ENCODE peak calls at places on chromosomes 7 and 10, in six cellular contexts. One of them, this sample, is unnamed.

GRCh38 chr7:30727061-30727945 is 24.6 kb upstream of the INMT start:
- DNase-seq in ascending aorta: no peak
- DNase-seq in CD4-positive, CD25-positive, alpha-beta regulatory T cell: peak; percentile 93
- DNase-seq in mucosa of descending colon: no peak
- DNase-seq in T-helper 17 cell: peak; percentile 18
- DNase-seq in left lung: no peak
- DNase-seq in this sample: no peak

GRCh38 chr10:49029666-49030065 is 85.7 kb downstream of the VSTM4 start:
- DNase-seq in mucosa of descending colon: no peak
- DNase-seq in T-helper 17 cell: no peak
- DNase-seq in CD4-positive, CD25-positive, alpha-beta regulatory T cell: no peak
- DNase-seq in ascending aorta: no peak
- DNase-seq in left lung: no peak
- DNase-seq in this sample: no peak

GRCh38 chr7:55477781-55478374 is 94.4 kb downstream of the VOPP1 start:
- DNase-seq in left lung: no peak
- DNase-seq in mucosa of descending colon: no peak
- DNase-seq in CD4-positive, CD25-positive, alpha-beta regulatory T cell: no peak
- DNase-seq in ascending aorta: no peak
- DNase-seq in T-helper 17 cell: no peak
- DNase-seq in this sample: no peak

GRCh38 chr7:101550641-101551531 is 78.2 kb downstream of the MYL10 start:
- DNase-seq in mucosa of descending colon: no peak
- DNase-seq in CD4-positive, CD25-positive, alpha-beta regulatory T cell: no peak
- DNase-seq in ascending aorta: peak; percentile 53
- DNase-seq in left lung: peak; percentile 65
- DNase-seq in T-helper 17 cell: no peak
- DNase-seq in this sample: no peak

GRCh38 chr7:1385086-1385808 is 74.0 kb downstream of the MICALL2 start:
- DNase-seq in ascending aorta: no peak
- DNase-seq in left lung: peak; percentile 75
- DNase-seq in T-helper 17 cell: no peak
- DNase-seq in mucosa of descending colon: no peak
- DNase-seq in CD4-positive, CD25-positive, alpha-beta regulatory T cell: no peak
- DNase-seq in this sample: no peak

GRCh38 chr7:37719077-37719476 is 35.5 kb downstream of the GPR141 start:
- DNase-seq in T-helper 17 cell: no peak
- DNase-seq in mucosa of descending colon: no peak
- DNase-seq in CD4-positive, CD25-positive, alpha-beta regulatory T cell: no peak
- DNase-seq in ascending aorta: no peak
- DNase-seq in left lung: no peak
- DNase-seq in this sample: no peak

GRCh38 chr10:54800677-54801480 is at the start of gene PCDH15:
- DNase-seq in CD4-positive, CD25-positive, alpha-beta regulatory T cell: no peak
- DNase-seq in left lung: no peak
- DNase-seq in ascending aorta: no peak
- DNase-seq in T-helper 17 cell: no peak
- DNase-seq in mucosa of descending colon: no peak
- DNase-seq in this sample: no peak

GRCh38 chr7:96495751-96496216 is 173.9 kb upstream of the SLC25A13 start:
- DNase-seq in mucosa of descending colon: no peak
- DNase-seq in left lung: no peak
- DNase-seq in ascending aorta: no peak
- DNase-seq in CD4-positive, CD25-positive, alpha-beta regulatory T cell: peak; percentile 20
- DNase-seq in T-helper 17 cell: no peak
- DNase-seq in this sample: no peak

GRCh38 chr10:21727452-21728168 is 193.6 kb downstream of the MLLT10 start:
- DNase-seq in ascending aorta: no peak
- DNase-seq in mucosa of descending colon: no peak
- DNase-seq in left lung: no peak
- DNase-seq in T-helper 17 cell: no peak
- DNase-seq in CD4-positive, CD25-positive, alpha-beta regulatory T cell: no peak
- DNase-seq in this sample: no peak

GRCh38 chr10:58399410-58399809 is 14.2 kb downstream of the TFAM start:
- DNase-seq in CD4-positive, CD25-positive, alpha-beta regulatory T cell: no peak
- DNase-seq in left lung: no peak
- DNase-seq in T-helper 17 cell: no peak
- DNase-seq in ascending aorta: no peak
- DNase-seq in mucosa of descending colon: no peak
- DNase-seq in this sample: no peak

GRCh38 chr10:97574374-97575100 is 2.0 kb downstream of the ANKRD2 start:
- DNase-seq in left lung: no peak
- DNase-seq in mucosa of descending colon: peak; percentile 51
- DNase-seq in CD4-positive, CD25-positive, alpha-beta regulatory T cell: no peak
- DNase-seq in ascending aorta: peak; percentile 91
- DNase-seq in T-helper 17 cell: no peak
- DNase-seq in this sample: peak; percentile 87

GRCh38 chr7:15305002-15305600 is 256.7 kb downstream of the AGMO start:
- DNase-seq in mucosa of descending colon: no peak
- DNase-seq in left lung: no peak
- DNase-seq in CD4-positive, CD25-positive, alpha-beta regulatory T cell: peak; percentile 3
- DNase-seq in T-helper 17 cell: no peak
- DNase-seq in ascending aorta: no peak
- DNase-seq in this sample: no peak

GRCh38 chr7:143381427-143382125 is 431 bp downstream of the ZYX start:
- DNase-seq in CD4-positive, CD25-positive, alpha-beta regulatory T cell: peak; percentile 36
- DNase-seq in mucosa of descending colon: peak; percentile 84
- DNase-seq in ascending aorta: peak; percentile 89
- DNase-seq in left lung: peak; percentile 86
- DNase-seq in T-helper 17 cell: no peak
- DNase-seq in this sample: peak; percentile 82

GRCh38 chr10:86651021-86651471 is 3.3 kb upstream of the OPN4 start:
- DNase-seq in ascending aorta: peak; percentile 56
- DNase-seq in T-helper 17 cell: no peak
- DNase-seq in CD4-positive, CD25-positive, alpha-beta regulatory T cell: no peak
- DNase-seq in left lung: peak; percentile 37
- DNase-seq in mucosa of descending colon: no peak
- DNase-seq in this sample: peak; percentile 34

GRCh38 chr7:117127585-117128168 is 174.4 kb downstream of the ST7 start:
- DNase-seq in mucosa of descending colon: no peak
- DNase-seq in CD4-positive, CD25-positive, alpha-beta regulatory T cell: peak; percentile 75
- DNase-seq in ascending aorta: peak; percentile 72
- DNase-seq in T-helper 17 cell: peak; percentile 27
- DNase-seq in left lung: no peak
- DNase-seq in this sample: no peak

GRCh38 chr7:44629825-44630580 is 23.6 kb downstream of the OGDH start:
- DNase-seq in left lung: no peak
- DNase-seq in T-helper 17 cell: no peak
- DNase-seq in mucosa of descending colon: no peak
- DNase-seq in CD4-positive, CD25-positive, alpha-beta regulatory T cell: no peak
- DNase-seq in ascending aorta: no peak
- DNase-seq in this sample: no peak

GRCh38 chr7:140229101-140229525 is 52.3 kb upstream of the KDM7A start:
- DNase-seq in CD4-positive, CD25-positive, alpha-beta regulatory T cell: peak; percentile 59
- DNase-seq in ascending aorta: no peak
- DNase-seq in mucosa of descending colon: no peak
- DNase-seq in T-helper 17 cell: no peak
- DNase-seq in left lung: no peak
- DNase-seq in this sample: no peak

GRCh38 chr10:11378835-11379234 is 232.6 kb downstream of the USP6NL start:
- DNase-seq in left lung: no peak
- DNase-seq in CD4-positive, CD25-positive, alpha-beta regulatory T cell: no peak
- DNase-seq in mucosa of descending colon: no peak
- DNase-seq in T-helper 17 cell: no peak
- DNase-seq in ascending aorta: no peak
- DNase-seq in this sample: no peak

GRCh38 chr7:2759736-2760097 is 71.7 kb downstream of the AMZ1 start:
- DNase-seq in ascending aorta: no peak
- DNase-seq in mucosa of descending colon: peak; percentile 52
- DNase-seq in left lung: no peak
- DNase-seq in CD4-positive, CD25-positive, alpha-beta regulatory T cell: no peak
- DNase-seq in T-helper 17 cell: no peak
- DNase-seq in this sample: no peak
- H3K9me3 ChIP-seq in ascending aorta: no peaks in the 10 kb centered on the region
- H3K9me3 ChIP-seq in mucosa of descending colon: no peaks in the 10 kb centered on the region
- H3K9me3 ChIP-seq in left lung: no peaks in the 10 kb centered on the region
- H3K9me3 ChIP-seq in CD4-positive, CD25-positive, alpha-beta regulatory T cell: no peaks in the 10 kb centered on the region
- H3K9me3 ChIP-seq in T-helper 17 cell: no peaks in the 10 kb centered on the region
- H3K9me3 ChIP-seq in this sample: no peaks in the 10 kb centered on the region

GRCh38 chr10:113202011-113202410 is 252.0 kb downstream of the TCF7L2 start:
- DNase-seq in left lung: no peak
- DNase-seq in ascending aorta: no peak
- DNase-seq in T-helper 17 cell: no peak
- DNase-seq in mucosa of descending colon: no peak
- DNase-seq in CD4-positive, CD25-positive, alpha-beta regulatory T cell: no peak
- DNase-seq in this sample: no peak
- H3K9me3 ChIP-seq in left lung: peaks cover 34% of the 10 kb centered on the region
- H3K9me3 ChIP-seq in ascending aorta: peaks cover 9% of the 10 kb centered on the region
- H3K9me3 ChIP-seq in T-helper 17 cell: peaks cover 3% of the 10 kb centered on the region
- H3K9me3 ChIP-seq in mucosa of descending colon: peaks cover 15% of the 10 kb centered on the region
- H3K9me3 ChIP-seq in CD4-positive, CD25-positive, alpha-beta regulatory T cell: peaks cover 2% of the 10 kb centered on the region
- H3K9me3 ChIP-seq in this sample: peaks cover 21% of the 10 kb centered on the region

DNA sequence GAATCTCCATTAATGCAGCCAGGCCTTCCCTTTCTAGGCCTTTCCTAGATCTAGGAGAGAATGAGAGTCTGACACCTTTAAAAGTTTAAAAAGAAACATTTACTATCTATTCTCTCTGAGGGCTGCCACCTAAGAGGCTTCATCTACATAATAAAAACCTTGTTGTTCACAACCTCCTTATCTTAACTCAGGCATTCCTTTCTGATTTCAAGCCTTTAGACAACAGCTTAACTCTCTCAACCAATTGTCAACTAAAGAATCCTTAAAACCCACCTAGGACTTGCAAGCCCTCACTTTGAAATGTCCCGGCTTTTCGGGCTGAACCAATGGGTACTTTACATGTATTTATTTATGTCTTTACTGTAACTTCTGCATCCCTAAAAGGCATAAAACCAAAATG is 64.3 kb upstream of the RET start:
- DNase-seq in T-helper 17 cell: no peak
- DNase-seq in left lung: no peak
- DNase-seq in CD4-positive, CD25-positive, alpha-beta regulatory T cell: no peak
- DNase-seq in ascending aorta: no peak
- DNase-seq in mucosa of descending colon: no peak
- DNase-seq in this sample: no peak
- H3K9me3 ChIP-seq in T-helper 17 cell: no peaks in the 10 kb centered on the region
- H3K9me3 ChIP-seq in left lung: peaks cover 6% of the 10 kb centered on the region
- H3K9me3 ChIP-seq in CD4-positive, CD25-positive, alpha-beta regulatory T cell: no peaks in the 10 kb centered on the region
- H3K9me3 ChIP-seq in ascending aorta: no peaks in the 10 kb centered on the region
- H3K9me3 ChIP-seq in mucosa of descending colon: no peaks in the 10 kb centered on the region
- H3K9me3 ChIP-seq in this sample: no peaks in the 10 kb centered on the region

GRCh38 chr10:52488606-52489485 is 174.8 kb downstream of the DKK1 start:
- DNase-seq in left lung: no peak
- DNase-seq in CD4-positive, CD25-positive, alpha-beta regulatory T cell: peak; percentile 1
- DNase-seq in mucosa of descending colon: no peak
- DNase-seq in ascending aorta: no peak
- DNase-seq in T-helper 17 cell: no peak
- DNase-seq in this sample: no peak
- H3K9me3 ChIP-seq in left lung: no peaks in the 10 kb centered on the region
- H3K9me3 ChIP-seq in CD4-positive, CD25-positive, alpha-beta regulatory T cell: no peaks in the 10 kb centered on the region
- H3K9me3 ChIP-seq in mucosa of descending colon: no peaks in the 10 kb centered on the region
- H3K9me3 ChIP-seq in ascending aorta: no peaks in the 10 kb centered on the region
- H3K9me3 ChIP-seq in T-helper 17 cell: no peaks in the 10 kb centered on the region
- H3K9me3 ChIP-seq in this sample: no peaks in the 10 kb centered on the region

GRCh38 chr10:123757853-123758252 is 91.7 kb downstream of the GPR26 start:
- DNase-seq in ascending aorta: no peak
- DNase-seq in left lung: no peak
- DNase-seq in mucosa of descending colon: no peak
- DNase-seq in CD4-positive, CD25-positive, alpha-beta regulatory T cell: no peak
- DNase-seq in T-helper 17 cell: no peak
- DNase-seq in this sample: no peak

GRCh38 chr10:123751340-123751739 is 85.2 kb downstream of the GPR26 start:
- DNase-seq in ascending aorta: no peak
- DNase-seq in left lung: no peak
- DNase-seq in T-helper 17 cell: no peak
- DNase-seq in CD4-positive, CD25-positive, alpha-beta regulatory T cell: no peak
- DNase-seq in mucosa of descending colon: no peak
- DNase-seq in this sample: no peak

GRCh38 chr10:123755061-123755460 is 88.9 kb downstream of the GPR26 start:
- DNase-seq in mucosa of descending colon: no peak
- DNase-seq in T-helper 17 cell: no peak
- DNase-seq in CD4-positive, CD25-positive, alpha-beta regulatory T cell: no peak
- DNase-seq in left lung: no peak
- DNase-seq in ascending aorta: no peak
- DNase-seq in this sample: no peak

GRCh38 chr10:123750901-123751300 is 84.7 kb downstream of the GPR26 start:
- DNase-seq in T-helper 17 cell: no peak
- DNase-seq in mucosa of descending colon: no peak
- DNase-seq in CD4-positive, CD25-positive, alpha-beta regulatory T cell: no peak
- DNase-seq in ascending aorta: no peak
- DNase-seq in left lung: no peak
- DNase-seq in this sample: no peak

GRCh38 chr10:123754105-123754504 is 88.0 kb downstream of the GPR26 start:
- DNase-seq in CD4-positive, CD25-positive, alpha-beta regulatory T cell: no peak
- DNase-seq in ascending aorta: no peak
- DNase-seq in T-helper 17 cell: no peak
- DNase-seq in left lung: no peak
- DNase-seq in mucosa of descending colon: no peak
- DNase-seq in this sample: no peak
- H3K9me3 ChIP-seq in CD4-positive, CD25-positive, alpha-beta regulatory T cell: no peaks in the 10 kb centered on the region
- H3K9me3 ChIP-seq in ascending aorta: no peaks in the 10 kb centered on the region
- H3K9me3 ChIP-seq in T-helper 17 cell: no peaks in the 10 kb centered on the region
- H3K9me3 ChIP-seq in left lung: peaks cover 6% of the 10 kb centered on the region
- H3K9me3 ChIP-seq in mucosa of descending colon: no peaks in the 10 kb centered on the region
- H3K9me3 ChIP-seq in this sample: no peaks in the 10 kb centered on the region

DNA sequence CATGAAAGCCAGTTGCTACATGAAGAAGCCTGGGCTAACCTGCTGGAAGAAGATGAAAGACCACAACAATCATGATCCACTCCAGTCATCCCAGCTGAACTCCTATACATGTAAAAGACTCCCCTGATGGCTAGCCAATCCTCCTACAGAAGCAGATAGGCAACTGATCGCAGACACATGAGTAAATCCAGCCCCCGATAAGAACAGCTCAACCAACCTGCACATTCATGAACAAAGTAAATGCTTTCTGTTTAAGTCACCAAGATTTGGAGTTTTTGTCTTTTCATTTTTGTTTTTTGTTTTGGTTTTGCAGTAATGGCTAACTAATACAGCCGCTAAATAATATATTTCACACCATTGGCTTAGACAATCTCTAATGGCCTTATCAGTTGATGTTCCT is 53.7 kb downstream of the PRLHR start:
- DNase-seq in left lung: no peak
- DNase-seq in mucosa of descending colon: no peak
- DNase-seq in ascending aorta: no peak
- DNase-seq in T-helper 17 cell: no peak
- DNase-seq in CD4-positive, CD25-positive, alpha-beta regulatory T cell: no peak
- DNase-seq in this sample: no peak
- H3K9me3 ChIP-seq in left lung: no peaks in the 10 kb centered on the region
- H3K9me3 ChIP-seq in mucosa of descending colon: no peaks in the 10 kb centered on the region
- H3K9me3 ChIP-seq in ascending aorta: no peaks in the 10 kb centered on the region
- H3K9me3 ChIP-seq in T-helper 17 cell: no peaks in the 10 kb centered on the region
- H3K9me3 ChIP-seq in CD4-positive, CD25-positive, alpha-beta regulatory T cell: no peaks in the 10 kb centered on the region
- H3K9me3 ChIP-seq in this sample: no peaks in the 10 kb centered on the region

GRCh38 chr10:38054361-38054797 is 39.8 kb upstream of the ZNF37A start:
- DNase-seq in mucosa of descending colon: no peak
- DNase-seq in T-helper 17 cell: no peak
- DNase-seq in left lung: no peak
- DNase-seq in ascending aorta: no peak
- DNase-seq in CD4-positive, CD25-positive, alpha-beta regulatory T cell: no peak
- DNase-seq in this sample: no peak
- H3K9me3 ChIP-seq in mucosa of descending colon: peaks cover 82% of the 10 kb centered on the region
- H3K9me3 ChIP-seq in T-helper 17 cell: peaks cover 52% of the 10 kb centered on the region
- H3K9me3 ChIP-seq in left lung: peaks cover 76% of the 10 kb centered on the region
- H3K9me3 ChIP-seq in ascending aorta: peaks cover 33% of the 10 kb centered on the region
- H3K9me3 ChIP-seq in CD4-positive, CD25-positive, alpha-beta regulatory T cell: peaks cover 78% of the 10 kb centered on the region
- H3K9me3 ChIP-seq in this sample: peaks cover 60% of the 10 kb centered on the region

GRCh38 chr7:158111906-158112570 is 475.6 kb downstream of the PTPRN2 start:
- DNase-seq in ascending aorta: no peak
- DNase-seq in CD4-positive, CD25-positive, alpha-beta regulatory T cell: no peak
- DNase-seq in T-helper 17 cell: no peak
- DNase-seq in left lung: peak; percentile 43
- DNase-seq in mucosa of descending colon: no peak
- DNase-seq in this sample: no peak
- H3K9me3 ChIP-seq in ascending aorta: no peaks in the 10 kb centered on the region
- H3K9me3 ChIP-seq in CD4-positive, CD25-positive, alpha-beta regulatory T cell: peaks cover 8% of the 10 kb centered on the region
- H3K9me3 ChIP-seq in T-helper 17 cell: peaks cover 4% of the 10 kb centered on the region
- H3K9me3 ChIP-seq in left lung: peaks cover 68% of the 10 kb centered on the region
- H3K9me3 ChIP-seq in mucosa of descending colon: peaks cover 7% of the 10 kb centered on the region
- H3K9me3 ChIP-seq in this sample: peaks cover 30% of the 10 kb centered on the region